ENCODE peak calls at places on chromosomes 11 and 22, in five cellular contexts. N is aorta, R is ascending aorta, B is GM23338, A is dorsolateral prefrontal cortex. T is an unnamed sample.

GRCh38 chr22:50713571-50714056 is 24.4 kb upstream of the ACR start:
- DNase-seq in N (no peak), R (no peak), B (no peak), A (peak; percentile 80), T (peak; percentile 21)

GRCh38 chr11:125464671-125465070 is 31.4 kb downstream of the FEZ1 start:
- DNase-seq in N (no peak), R (no peak), B (no peak), A (no peak), T (no peak)

GRCh38 chr22:30423959-30424380 is 1.6 kb upstream of the MTFP1 start:
- DNase-seq in N (peak; percentile 100), R (peak; percentile 100), B (peak; percentile 100), A (peak; percentile 98), T (peak; percentile 100)

GRCh38 chr22:20237480-20238440 is 30.4 kb downstream of the RTN4R start:
- DNase-seq in N (no peak), R (no peak), B (no peak), A (no peak), T (no peak)

GRCh38 chr11:19631657-19632325 is 80.8 kb upstream of the NAV2 start:
- DNase-seq in N (no peak), R (peak; percentile 79), B (no peak), A (no peak), T (no peak)

GRCh38 chr11:68960299-68961071 is 20.3 kb downstream of the MRGPRD start:
- DNase-seq in N (peak; percentile 34), R (no peak), B (no peak), A (no peak), T (no peak)

GRCh38 chr22:22119003-22119402 is 125.6 kb upstream of the VPREB1 start:
- DNase-seq in N (no peak), R (no peak), B (no peak), A (no peak), T (no peak)

GRCh38 chr11:90818196-90818735 is 595.4 kb upstream of the CHORDC1 start:
- DNase-seq in N (no peak), R (no peak), B (no peak), A (no peak), T (no peak)

GRCh38 chr11:70415642-70416395 is 17.5 kb downstream of the CTTN start:
- DNase-seq in N (no peak), R (no peak), B (no peak), A (no peak), T (no peak)

GRCh38 chr11:12088047-12088481 is 22.3 kb upstream of the MICAL2 start:
- DNase-seq in N (peak; percentile 79), R (peak; percentile 85), B (no peak), A (peak; percentile 50), T (peak; percentile 62)

GRCh38 chr11:44789466-44789865 is 62.7 kb downstream of the TSPAN18 start:
- DNase-seq in N (no peak), R (no peak), B (no peak), A (no peak), T (no peak)

GRCh38 chr11:71281901-71282300 is 29.5 kb upstream of the SHANK2 start:
- DNase-seq in N (no peak), R (peak; percentile 31), B (no peak), A (no peak), T (no peak)

GRCh38 chr11:15976433-15977045 is 379.8 kb downstream of the SOX6 start:
- DNase-seq in N (no peak), R (no peak), B (no peak), A (no peak), T (no peak)

GRCh38 chr11:88383446-88383845 is 45.9 kb upstream of the CTSC start:
- DNase-seq in N (no peak), R (no peak), B (no peak), A (no peak), T (no peak)

GRCh38 chr11:9016916-9017642 is 13.3 kb upstream of the NRIP3 start:
- DNase-seq in N (no peak), R (no peak), B (no peak), A (no peak), T (no peak)

GRCh38 chr11:117573326-117573725 is 223.7 kb downstream of the DSCAML1 start:
- DNase-seq in N (no peak), R (no peak), B (no peak), A (no peak), T (no peak)

GRCh38 chr11:119482561-119483001 is 59.6 kb upstream of the THY1 start:
- DNase-seq in N (peak; percentile 39), R (peak; percentile 56), B (no peak), A (no peak), T (no peak)

GRCh38 chr22:23199159-23199558 is 18.9 kb downstream of the BCR start:
- DNase-seq in N (no peak), R (no peak), B (peak; percentile 46), A (no peak), T (no peak)

GRCh38 chr11:59088164-59088563 is 2.1 kb downstream of the GLYATL1B start:
- DNase-seq in N (no peak), R (no peak), B (no peak), A (no peak), T (no peak)

GRCh38 chr11:8059571-8060011 is 21.4 kb upstream of the TUB start:
- DNase-seq in N (no peak), R (no peak), B (no peak), A (no peak), T (no peak)

GRCh38 chr11:85752201-85752889 is 58.6 kb downstream of the SYTL2 start:
- DNase-seq in N (no peak), R (no peak), B (no peak), A (no peak), T (no peak)

GRCh38 chr22:39877079-39877682 is 16.4 kb downstream of the ENTHD1 start:
- DNase-seq in N (no peak), R (no peak), B (no peak), A (no peak), T (no peak)

GRCh38 chr22:20648306-20648903 is 125.5 kb upstream of the SERPIND1 start:
- DNase-seq in N (no peak), R (no peak), B (no peak), A (no peak), T (no peak)

GRCh38 chr11:111631666-111632039 is 29.4 kb downstream of the SIK2 start:
- DNase-seq in N (no peak), R (no peak), B (no peak), A (no peak), T (no peak)

GRCh38 chr11:69260622-69261021 is 33.3 kb upstream of the MYEOV start:
- DNase-seq in N (no peak), R (no peak), B (no peak), A (no peak), T (no peak)

GRCh38 chr11:15670520-15671070 is 555.9 kb downstream of the INSC start:
- DNase-seq in N (no peak), R (peak; percentile 2), B (no peak), A (no peak), T (peak; percentile 65)

GRCh38 chr11:111845256-111846028 is 25.9 kb downstream of the ALG9 start:
- DNase-seq in N (no peak), R (no peak), B (no peak), A (no peak), T (no peak)

GRCh38 chr11:130452941-130453340 is 4.5 kb downstream of the ADAMTS15 start:
- DNase-seq in N (no peak), R (no peak), B (peak; percentile 48), A (no peak), T (peak; percentile 61)

GRCh38 chr11:86798988-86799387 is 1.4 kb upstream of the PRSS23 start:
- DNase-seq in N (peak; percentile 59), R (peak; percentile 64), B (no peak), A (no peak), T (no peak)

GRCh38 chr11:95372097-95372656 is 141.2 kb upstream of the SESN3 start:
- DNase-seq in N (no peak), R (no peak), B (no peak), A (no peak), T (no peak)

GRCh38 chr11:34405079-34405858 is 33.5 kb upstream of the CAT start:
- DNase-seq in N (no peak), R (no peak), B (no peak), A (no peak), T (no peak)

GRCh38 chr11:46391578-46392420 is at the start of gene CHRM4:
- DNase-seq in N (no peak), R (no peak), B (peak; percentile 70), A (peak; percentile 51), T (peak; percentile 72)

GRCh38 chr11:1752907-1753425 is 2.6 kb upstream of the IFITM10 start:
- DNase-seq in N (peak; percentile 48), R (peak; percentile 62), B (no peak), A (no peak), T (no peak)

GRCh38 chr11:64996710-64997380 is at the start of gene BATF2:
- DNase-seq in N (peak; percentile 87), R (peak; percentile 88), B (peak; percentile 94), A (peak; percentile 32), T (peak; percentile 85)

GRCh38 chr11:64998141-64998540 is 1.4 kb upstream of the BATF2 start:
- DNase-seq in N (no peak), R (no peak), B (peak; percentile 40), A (no peak), T (no peak)

GRCh38 chr11:64998690-64999431 is 2.1 kb upstream of the BATF2 start:
- DNase-seq in N (no peak), R (no peak), B (no peak), A (no peak), T (no peak)

GRCh38 chr11:64996327-64996709 is 453 bp downstream of the BATF2 start:
- DNase-seq in N (no peak), R (no peak), B (no peak), A (no peak), T (no peak)

GRCh38 chr11:64999478-64999877 is 2.7 kb upstream of the BATF2 start:
- DNase-seq in N (no peak), R (no peak), B (no peak), A (no peak), T (no peak)
- H3K27ac ChIP-seq in N (no peak overlapping the region), R (no peak overlapping the region), B (no peak overlapping the region), A (no peak overlapping the region), T (no peak overlapping the region)

DNA sequence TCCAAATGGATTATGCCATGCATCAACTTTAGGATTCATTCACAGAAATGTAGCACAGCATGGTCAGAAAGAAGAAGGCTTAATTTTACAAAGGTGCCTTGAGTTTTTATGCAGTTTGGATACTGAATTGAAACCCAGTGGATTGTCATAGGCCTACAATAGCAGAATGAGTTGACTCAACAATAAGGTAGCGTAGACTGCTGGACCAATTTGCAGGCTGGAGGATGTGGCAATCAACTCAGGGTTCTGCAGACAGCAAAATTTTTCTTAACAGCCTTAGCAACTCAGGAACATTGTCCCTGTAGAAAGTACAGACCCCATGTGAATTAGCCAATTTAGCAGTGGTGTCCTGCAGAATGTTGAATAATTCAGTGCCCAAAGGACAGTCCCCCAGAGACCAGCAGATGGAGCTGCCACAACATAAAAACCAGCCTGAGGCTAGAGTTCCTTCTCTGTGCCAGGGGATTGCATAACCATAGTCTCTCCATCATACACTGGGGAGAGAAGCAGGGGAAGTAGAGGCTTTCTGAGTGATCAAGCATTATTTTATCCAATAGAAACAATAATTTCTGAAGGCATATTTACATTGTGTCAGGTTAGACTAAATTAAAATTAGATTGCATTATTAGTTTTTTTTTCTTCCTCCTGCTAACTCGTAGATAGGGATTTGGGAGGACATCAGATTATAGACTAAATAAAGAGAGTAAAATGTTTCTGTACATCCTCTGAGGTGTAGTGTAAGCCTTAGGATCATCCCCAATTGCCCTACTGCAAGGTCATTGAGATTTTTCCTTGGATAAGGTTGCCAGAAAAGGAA is 20.3 kb upstream of the MRPL17 start:
- DNase-seq in N (peak; percentile 64), R (peak; percentile 81), B (peak; percentile 78), A (peak; percentile 49), T (peak; percentile 73)
- H3K27ac ChIP-seq in N (no peak overlapping the region), R (no peak overlapping the region), B (no peak overlapping the region), A (no peak overlapping the region), T (no peak overlapping the region)

GRCh38 chr22:36323182-36323854 is 64.4 kb downstream of the MYH9 start:
- DNase-seq in N (peak; percentile 87), R (peak; percentile 96), B (no peak), A (peak; percentile 55), T (peak; percentile 88)
- H3K27ac ChIP-seq in N (peak overlapping the region; percentile 99), R (peak overlapping the region; percentile 98), B (peak overlapping the region; percentile 14), A (peak overlapping the region; percentile 92), T (peak overlapping the region; percentile 99)

GRCh38 chr11:115217726-115218311 is 286.4 kb downstream of the CADM1 start:
- DNase-seq in N (no peak), R (no peak), B (no peak), A (no peak), T (no peak)
- H3K27ac ChIP-seq in N (no peak overlapping the region), R (no peak overlapping the region), B (no peak overlapping the region), A (no peak overlapping the region), T (no peak overlapping the region)